ENCODE peak calls at places on chromosomes 11 and 22, in five cellular contexts. Z is Peyer's patch, P is upper lobe of left lung, C is HCT116, E is right lobe of liver. T is an unnamed sample. For H3K4me1, the result is how much of the 10 kb centered on the place peaks cover.

GRCh38 chr11:43434893-43435292 is 76.2 kb downstream of the TTC17 start:
- DNase-seq in P (no peak), C (no peak), E (no peak), Z (no peak), T (no peak)

GRCh38 chr11:124722176-124722575 is 17.6 kb upstream of the NRGN start:
- DNase-seq in Z (no peak), E (no peak), P (no peak), C (no peak), T (no peak)

GRCh38 chr22:24894998-24895397 is 51.5 kb downstream of the LHFPL7 start:
- DNase-seq in Z (peak), E (peak), P (peak), C (peak), T (no peak)

GRCh38 chr11:2299773-2300172 is 1.9 kb downstream of the C11orf21 start:
- DNase-seq in Z (peak), P (peak), E (no peak), C (no peak), T (peak)

GRCh38 chr22:50269573-50270301 is 443 bp downstream of the MAPK11 start:
- DNase-seq in Z (no peak), C (no peak), E (no peak), P (peak), T (peak)

GRCh38 chr11:32987851-32988250 is 27.8 kb upstream of the DEPDC7 start:
- DNase-seq in E (no peak), Z (no peak), C (no peak), P (no peak), T (no peak)

GRCh38 chr11:35418282-35418846 is 994 bp downstream of the SLC1A2 start:
- DNase-seq in C (no peak), E (no peak), P (peak), Z (no peak), T (no peak)

GRCh38 chr22:27386186-27386585 is 415.4 kb downstream of the MN1 start:
- DNase-seq in C (no peak), E (no peak), P (no peak), Z (no peak), T (no peak)

GRCh38 chr22:10780281-10780680 is 4747.7 kb upstream of the OR11H1 start:
- DNase-seq in E (no peak), Z (peak), P (no peak), C (no peak), T (no peak)

GRCh38 chr22:24183321-24184031 is 2.2 kb downstream of the SUSD2 start:
- DNase-seq in P (peak), E (no peak), C (no peak), Z (no peak), T (peak)

GRCh38 chr11:118621898-118622375 is 14.5 kb downstream of the PHLDB1 start:
- DNase-seq in C (no peak), Z (peak), P (no peak), E (no peak), T (peak)

GRCh38 chr11:18408558-18409242 is 3.4 kb upstream of the LDHC start:
- DNase-seq in Z (no peak), P (no peak), C (no peak), E (no peak), T (no peak)
- TF ChIP-seq POLR2A in Z (no peak), P (no peak), C (no peak), E (no peak), T (no peak)

GRCh38 chr11:34263462-34264186 is 94.2 kb downstream of the ABTB2 start:
- DNase-seq in C (peak), Z (peak), E (peak), P (no peak), T (no peak)

GRCh38 chr11:34259087-34259486 is 98.7 kb downstream of the ABTB2 start:
- DNase-seq in P (no peak), E (no peak), Z (no peak), C (no peak), T (no peak)

GRCh38 chr11:34261820-34262219 is 96.0 kb downstream of the ABTB2 start:
- DNase-seq in C (no peak), E (no peak), Z (no peak), P (no peak), T (no peak)

GRCh38 chr11:34262601-34263081 is 95.2 kb downstream of the ABTB2 start:
- DNase-seq in C (no peak), P (no peak), E (peak), Z (no peak), T (no peak)

DNA sequence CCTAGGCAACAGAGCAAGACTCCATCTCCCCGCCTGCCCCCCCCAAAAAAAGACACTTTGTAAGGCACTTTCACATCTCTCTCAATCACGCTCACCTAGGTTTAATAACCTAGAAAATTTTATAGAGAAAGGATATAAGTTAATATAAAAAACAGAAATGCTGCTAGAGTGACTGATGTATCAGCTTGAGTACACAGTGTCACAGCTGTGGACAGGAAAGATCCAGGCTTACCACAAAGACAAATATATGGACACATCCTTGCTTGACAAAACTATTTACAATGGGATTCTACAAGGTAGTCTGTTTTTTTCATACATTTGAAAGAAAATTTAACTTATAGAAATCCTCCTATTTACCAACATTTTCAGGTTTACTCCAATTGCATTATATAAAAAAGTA is 96.7 kb downstream of the ABTB2 start:
- DNase-seq in C (no peak), E (no peak), Z (no peak), P (no peak), T (no peak)
- H3K4me1 ChIP-seq in C (under half), E (under half), Z (under half), P (under half), T (under half)

GRCh38 chr22:46084943-46085830 is 65.1 kb upstream of the PPARA start:
- DNase-seq in C (no peak), Z (peak), P (peak), E (peak), T (peak)

GRCh38 chr22:46084376-46084775 is 66.0 kb upstream of the PPARA start:
- DNase-seq in C (no peak), Z (no peak), P (peak), E (no peak), T (peak)

GRCh38 chr22:46086577-46087335 is 63.6 kb upstream of the PPARA start:
- DNase-seq in E (peak), Z (peak), P (peak), C (no peak), T (peak)

GRCh38 chr22:46087336-46087690 is 63.0 kb upstream of the PPARA start:
- DNase-seq in C (no peak), P (no peak), Z (no peak), E (no peak), T (no peak)

GRCh38 chr22:46085831-46086576 is 64.3 kb upstream of the PPARA start:
- DNase-seq in E (peak), C (peak), P (peak), Z (peak), T (peak)
- TF ChIP-seq POLR2A in E (no peak), C (no peak), P (no peak), Z (no peak), T (no peak)

DNA sequence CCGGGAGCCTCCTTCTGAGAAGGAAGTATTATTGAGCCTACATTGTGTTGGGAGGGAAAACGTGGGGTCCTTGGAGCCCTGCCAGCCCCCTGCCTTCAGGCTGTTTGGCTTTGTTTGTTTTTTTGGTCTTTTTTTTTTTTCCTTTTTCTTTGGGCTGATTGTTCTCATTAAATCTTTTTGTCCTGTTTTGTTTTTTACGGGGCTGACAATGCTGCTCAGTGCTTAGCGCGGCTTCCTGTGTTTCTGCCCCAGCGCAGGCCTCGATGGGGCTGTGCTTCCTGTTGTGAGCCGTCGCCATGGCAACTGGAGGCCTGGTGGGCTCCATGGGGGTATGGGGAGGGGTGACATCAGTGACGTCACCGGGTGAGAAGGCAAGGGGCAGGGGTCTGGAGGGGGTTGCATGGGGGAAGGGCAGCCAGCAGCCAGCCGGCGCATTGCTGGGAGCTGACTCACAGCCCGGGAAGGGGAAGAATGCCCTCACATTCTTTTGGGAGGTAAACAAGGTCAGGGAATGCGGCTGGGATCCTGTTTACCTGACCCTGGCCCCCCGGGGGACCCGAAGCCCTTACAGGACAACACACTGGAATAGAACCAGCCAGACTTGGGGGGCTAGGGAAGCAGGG is 22.1 kb upstream of the CBX7 start:
- DNase-seq in Z (peak), P (peak), C (peak), E (peak), T (peak)
- H3K4me1 ChIP-seq in Z (under half), P (half or more), C (half or more), E (under half), T (half or more)

T was measured in spleen.